ENCODE peak calls at places on chromosomes 12 and 14, in nine cellular contexts. One of them, this sample, is unnamed.

GRCh38 chr12:38817942-38818341 is 87.4 kb downstream of the CPNE8 start:
- DNase-seq in HEK293T: no peak
- DNase-seq in hypothalamus: no peak
- DNase-seq in memory B cell: no peak
- DNase-seq in ACHN: no peak
- DNase-seq in prostate gland: no peak
- DNase-seq in stimulated activated CD4-positive, alpha-beta T cell treated with anti-CD3 and anti-CD28 coated beads, Interleukin-4, amount 100 ng/mL, for 1 hour: no peak
- DNase-seq in GDM1: no peak
- DNase-seq in ovary: no peak
- DNase-seq in this sample: no peak

GRCh38 chr12:95215925-95216324 is 1.3 kb downstream of the FGD6 start:
- DNase-seq in HEK293T: no peak
- DNase-seq in hypothalamus: no peak
- DNase-seq in memory B cell: no peak
- DNase-seq in ACHN: peak
- DNase-seq in prostate gland: no peak
- DNase-seq in stimulated activated CD4-positive, alpha-beta T cell treated with anti-CD3 and anti-CD28 coated beads, Interleukin-4, amount 100 ng/mL, for 1 hour: no peak
- DNase-seq in GDM1: no peak
- DNase-seq in ovary: no peak
- DNase-seq in this sample: no peak

GRCh38 chr12:42482820-42483533 is 106.6 kb downstream of the PRICKLE1 start:
- DNase-seq in HEK293T: peak
- DNase-seq in hypothalamus: peak
- DNase-seq in memory B cell: peak
- DNase-seq in ACHN: peak
- DNase-seq in prostate gland: peak
- DNase-seq in stimulated activated CD4-positive, alpha-beta T cell treated with anti-CD3 and anti-CD28 coated beads, Interleukin-4, amount 100 ng/mL, for 1 hour: peak
- DNase-seq in GDM1: peak
- DNase-seq in ovary: peak
- DNase-seq in this sample: peak

GRCh38 chr14:58752782-58753181 is 115.0 kb downstream of the DACT1 start:
- DNase-seq in HEK293T: no peak
- DNase-seq in hypothalamus: no peak
- DNase-seq in memory B cell: no peak
- DNase-seq in ACHN: peak
- DNase-seq in prostate gland: peak
- DNase-seq in stimulated activated CD4-positive, alpha-beta T cell treated with anti-CD3 and anti-CD28 coated beads, Interleukin-4, amount 100 ng/mL, for 1 hour: no peak
- DNase-seq in GDM1: no peak
- DNase-seq in ovary: peak
- DNase-seq in this sample: no peak

GRCh38 chr12:23767834-23768233 is 181.6 kb downstream of the SOX5 start:
- DNase-seq in HEK293T: no peak
- DNase-seq in hypothalamus: no peak
- DNase-seq in memory B cell: no peak
- DNase-seq in ACHN: no peak
- DNase-seq in prostate gland: no peak
- DNase-seq in stimulated activated CD4-positive, alpha-beta T cell treated with anti-CD3 and anti-CD28 coated beads, Interleukin-4, amount 100 ng/mL, for 1 hour: no peak
- DNase-seq in GDM1: no peak
- DNase-seq in ovary: no peak
- DNase-seq in this sample: no peak

GRCh38 chr14:94677747-94678146 is 65.6 kb downstream of the SERPINA3 start:
- DNase-seq in HEK293T: no peak
- DNase-seq in hypothalamus: no peak
- DNase-seq in memory B cell: no peak
- DNase-seq in ACHN: no peak
- DNase-seq in prostate gland: no peak
- DNase-seq in stimulated activated CD4-positive, alpha-beta T cell treated with anti-CD3 and anti-CD28 coated beads, Interleukin-4, amount 100 ng/mL, for 1 hour: no peak
- DNase-seq in GDM1: no peak
- DNase-seq in ovary: no peak
- DNase-seq in this sample: no peak

GRCh38 chr12:27486986-27487385 is 37.0 kb upstream of the PPFIBP1 start:
- DNase-seq in HEK293T: no peak
- DNase-seq in hypothalamus: no peak
- DNase-seq in memory B cell: no peak
- DNase-seq in ACHN: no peak
- DNase-seq in prostate gland: no peak
- DNase-seq in stimulated activated CD4-positive, alpha-beta T cell treated with anti-CD3 and anti-CD28 coated beads, Interleukin-4, amount 100 ng/mL, for 1 hour: no peak
- DNase-seq in GDM1: no peak
- DNase-seq in ovary: no peak
- DNase-seq in this sample: no peak

GRCh38 chr12:32270818-32271710 is 128.3 kb upstream of the FGD4 start:
- DNase-seq in HEK293T: no peak
- DNase-seq in hypothalamus: peak
- DNase-seq in memory B cell: no peak
- DNase-seq in ACHN: peak
- DNase-seq in prostate gland: no peak
- DNase-seq in stimulated activated CD4-positive, alpha-beta T cell treated with anti-CD3 and anti-CD28 coated beads, Interleukin-4, amount 100 ng/mL, for 1 hour: no peak
- DNase-seq in GDM1: no peak
- DNase-seq in ovary: no peak
- DNase-seq in this sample: no peak

GRCh38 chr14:97456958-97457357 is 659.8 kb downstream of the VRK1 start:
- DNase-seq in HEK293T: no peak
- DNase-seq in hypothalamus: no peak
- DNase-seq in memory B cell: no peak
- DNase-seq in ACHN: no peak
- DNase-seq in prostate gland: no peak
- DNase-seq in stimulated activated CD4-positive, alpha-beta T cell treated with anti-CD3 and anti-CD28 coated beads, Interleukin-4, amount 100 ng/mL, for 1 hour: peak
- DNase-seq in GDM1: no peak
- DNase-seq in ovary: no peak
- DNase-seq in this sample: no peak

GRCh38 chr14:77000340-77001235 is 27.9 kb downstream of the IRF2BPL start:
- DNase-seq in HEK293T: no peak
- DNase-seq in hypothalamus: no peak
- DNase-seq in memory B cell: no peak
- DNase-seq in ACHN: no peak
- DNase-seq in prostate gland: peak
- DNase-seq in stimulated activated CD4-positive, alpha-beta T cell treated with anti-CD3 and anti-CD28 coated beads, Interleukin-4, amount 100 ng/mL, for 1 hour: peak
- DNase-seq in GDM1: peak
- DNase-seq in ovary: peak
- DNase-seq in this sample: no peak

GRCh38 chr14:52348796-52349195 is 34.7 kb downstream of the PTGER2 start:
- DNase-seq in HEK293T: no peak
- DNase-seq in hypothalamus: no peak
- DNase-seq in memory B cell: no peak
- DNase-seq in ACHN: no peak
- DNase-seq in prostate gland: no peak
- DNase-seq in stimulated activated CD4-positive, alpha-beta T cell treated with anti-CD3 and anti-CD28 coated beads, Interleukin-4, amount 100 ng/mL, for 1 hour: no peak
- DNase-seq in GDM1: no peak
- DNase-seq in ovary: no peak
- DNase-seq in this sample: no peak

GRCh38 chr12:65952737-65953209 is 128.5 kb downstream of the HMGA2 start:
- DNase-seq in HEK293T: no peak
- DNase-seq in hypothalamus: no peak
- DNase-seq in memory B cell: no peak
- DNase-seq in ACHN: no peak
- DNase-seq in prostate gland: no peak
- DNase-seq in stimulated activated CD4-positive, alpha-beta T cell treated with anti-CD3 and anti-CD28 coated beads, Interleukin-4, amount 100 ng/mL, for 1 hour: no peak
- DNase-seq in GDM1: no peak
- DNase-seq in ovary: no peak
- DNase-seq in this sample: no peak

GRCh38 chr12:109951136-109951535 is 45.0 kb downstream of the GIT2 start:
- DNase-seq in HEK293T: no peak
- DNase-seq in hypothalamus: no peak
- DNase-seq in memory B cell: no peak
- DNase-seq in ACHN: peak
- DNase-seq in prostate gland: no peak
- DNase-seq in stimulated activated CD4-positive, alpha-beta T cell treated with anti-CD3 and anti-CD28 coated beads, Interleukin-4, amount 100 ng/mL, for 1 hour: no peak
- DNase-seq in GDM1: no peak
- DNase-seq in ovary: no peak
- DNase-seq in this sample: no peak

GRCh38 chr12:88207921-88208640 is 66.0 kb downstream of the TMTC3 start:
- DNase-seq in HEK293T: no peak
- DNase-seq in hypothalamus: no peak
- DNase-seq in memory B cell: no peak
- DNase-seq in ACHN: no peak
- DNase-seq in prostate gland: no peak
- DNase-seq in stimulated activated CD4-positive, alpha-beta T cell treated with anti-CD3 and anti-CD28 coated beads, Interleukin-4, amount 100 ng/mL, for 1 hour: no peak
- DNase-seq in GDM1: no peak
- DNase-seq in ovary: no peak
- DNase-seq in this sample: no peak

GRCh38 chr12:122362758-122363157 is 59.7 kb downstream of the CLIP1 start:
- DNase-seq in HEK293T: no peak
- DNase-seq in hypothalamus: no peak
- DNase-seq in memory B cell: no peak
- DNase-seq in ACHN: no peak
- DNase-seq in prostate gland: no peak
- DNase-seq in stimulated activated CD4-positive, alpha-beta T cell treated with anti-CD3 and anti-CD28 coated beads, Interleukin-4, amount 100 ng/mL, for 1 hour: no peak
- DNase-seq in GDM1: no peak
- DNase-seq in ovary: no peak
- DNase-seq in this sample: no peak

GRCh38 chr12:13196302-13196921 is at the start of gene EMP1:
- DNase-seq in HEK293T: no peak
- DNase-seq in hypothalamus: peak
- DNase-seq in memory B cell: no peak
- DNase-seq in ACHN: peak
- DNase-seq in prostate gland: peak
- DNase-seq in stimulated activated CD4-positive, alpha-beta T cell treated with anti-CD3 and anti-CD28 coated beads, Interleukin-4, amount 100 ng/mL, for 1 hour: peak
- DNase-seq in GDM1: peak
- DNase-seq in ovary: peak
- DNase-seq in this sample: no peak

GRCh38 chr14:68637106-68638021 is 155.5 kb downstream of the ZFP36L1 start:
- DNase-seq in HEK293T: no peak
- DNase-seq in hypothalamus: no peak
- DNase-seq in memory B cell: no peak
- DNase-seq in ACHN: no peak
- DNase-seq in prostate gland: no peak
- DNase-seq in stimulated activated CD4-positive, alpha-beta T cell treated with anti-CD3 and anti-CD28 coated beads, Interleukin-4, amount 100 ng/mL, for 1 hour: no peak
- DNase-seq in GDM1: no peak
- DNase-seq in ovary: no peak
- DNase-seq in this sample: no peak

GRCh38 chr14:50355692-50356091 is 41.0 kb downstream of the CDKL1 start:
- DNase-seq in HEK293T: no peak
- DNase-seq in hypothalamus: no peak
- DNase-seq in memory B cell: no peak
- DNase-seq in ACHN: no peak
- DNase-seq in prostate gland: no peak
- DNase-seq in stimulated activated CD4-positive, alpha-beta T cell treated with anti-CD3 and anti-CD28 coated beads, Interleukin-4, amount 100 ng/mL, for 1 hour: no peak
- DNase-seq in GDM1: no peak
- DNase-seq in ovary: no peak
- DNase-seq in this sample: no peak

GRCh38 chr12:111597731-111598636 is 1.1 kb downstream of the ATXN2 start:
- DNase-seq in HEK293T: peak
- DNase-seq in hypothalamus: no peak
- DNase-seq in memory B cell: peak
- DNase-seq in ACHN: peak
- DNase-seq in prostate gland: peak
- DNase-seq in stimulated activated CD4-positive, alpha-beta T cell treated with anti-CD3 and anti-CD28 coated beads, Interleukin-4, amount 100 ng/mL, for 1 hour: peak
- DNase-seq in GDM1: peak
- DNase-seq in ovary: peak
- DNase-seq in this sample: no peak

This sample was measured in D721Med.